ENCODE peak calls at places on chromosomes 13 and 19, in nine cellular contexts. K is fibroblast of lung, S is brain microvascular endothelial cell, L is spleen, X is GM23338, P is colonic mucosa, A is hepatocyte, Z is vagina, C is Panc1. D is an unnamed sample. For H3K27me3, the result is how much of the 10 kb centered on the place peaks cover.

GRCh38 chr19:43519436-43520088 is 7.4 kb downstream of the ETHE1 start:
- DNase-seq in K (peak), L (peak), A (peak), X (peak), S (peak), P (peak), Z (no peak), C (peak), D (no peak)

GRCh38 chr13:35649162-35649561 is 172.7 kb upstream of the MAB21L1 start:
- DNase-seq in S (no peak), C (no peak), K (peak), Z (no peak), X (no peak), L (no peak), A (no peak), P (no peak), D (no peak)

GRCh38 chr13:34627905-34628682 is 314.0 kb upstream of the NBEA start:
- DNase-seq in K (no peak), C (no peak), P (no peak), L (no peak), X (no peak), A (peak), Z (no peak), S (no peak), D (no peak)

GRCh38 chr13:78323848-78324247 is 279.5 kb downstream of the POU4F1 start:
- DNase-seq in Z (no peak), X (no peak), L (no peak), P (no peak), A (no peak), K (peak), S (no peak), C (no peak), D (no peak)

GRCh38 chr19:17026041-17026658 is 460 bp downstream of the CPAMD8 start:
- DNase-seq in L (no peak), X (peak), C (no peak), A (peak), K (no peak), P (no peak), Z (no peak), S (no peak), D (no peak)

GRCh38 chr13:29454931-29455481 is 140.5 kb downstream of the SLC7A1 start:
- DNase-seq in L (no peak), C (no peak), K (peak), A (no peak), X (peak), Z (no peak), S (no peak), P (no peak), D (peak)

GRCh38 chr19:19751846-19752245 is 18.9 kb upstream of the ZNF14 start:
- DNase-seq in A (no peak), L (no peak), Z (no peak), P (no peak), C (no peak), S (no peak), K (no peak), X (no peak), D (no peak)

GRCh38 chr19:42095814-42096230 is 19.9 kb downstream of the ZNF574 start:
- DNase-seq in K (no peak), C (no peak), S (no peak), X (peak), P (no peak), L (no peak), Z (no peak), A (no peak), D (peak)

GRCh38 chr13:26707122-26708006 is 53.2 kb downstream of the GPR12 start:
- DNase-seq in P (no peak), Z (no peak), C (no peak), A (peak), S (peak), K (peak), L (no peak), X (peak), D (no peak)

GRCh38 chr19:55111238-55111831 is 6.1 kb downstream of the PPP1R12C start:
- DNase-seq in A (no peak), P (no peak), Z (no peak), X (no peak), C (no peak), S (no peak), K (no peak), L (no peak), D (no peak)

GRCh38 chr13:42153371-42153770 is 104.9 kb downstream of the DGKH start:
- DNase-seq in A (no peak), X (no peak), S (no peak), P (no peak), C (no peak), Z (no peak), L (no peak), K (no peak), D (no peak)

GRCh38 chr13:49371943-49372636 is 71.8 kb downstream of the CAB39L start:
- DNase-seq in S (no peak), Z (no peak), C (no peak), X (no peak), A (no peak), P (no peak), K (no peak), L (no peak), D (no peak)

GRCh38 chr19:3392480-3392879 is 26.1 kb downstream of the NFIC start:
- DNase-seq in L (no peak), C (no peak), S (no peak), Z (no peak), K (no peak), P (no peak), A (no peak), X (no peak), D (no peak)

GRCh38 chr19:16205205-16206045 is 7.7 kb downstream of the AP1M1 start:
- DNase-seq in C (no peak), S (no peak), L (peak), Z (no peak), P (no peak), K (no peak), X (no peak), A (no peak), D (no peak)

GRCh38 chr19:53422551-53422950 is 9.2 kb upstream of the ZNF761 start:
- DNase-seq in Z (no peak), X (peak), S (no peak), K (no peak), C (no peak), L (no peak), P (no peak), A (no peak), D (no peak)

GRCh38 chr19:35168261-35168660 is 13.7 kb downstream of the FXYD5 start:
- DNase-seq in A (no peak), P (no peak), K (no peak), Z (peak), L (no peak), X (no peak), C (no peak), S (no peak), D (peak)

GRCh38 chr13:24271611-24272451 is 37.5 kb upstream of the C1QTNF9 start:
- DNase-seq in L (peak), X (no peak), S (peak), Z (no peak), K (peak), P (peak), C (no peak), A (peak), D (no peak)

GRCh38 chr19:3368441-3368795 is 2.0 kb downstream of the NFIC start:
- DNase-seq in Z (no peak), A (no peak), S (no peak), P (no peak), L (no peak), X (no peak), C (no peak), K (no peak), D (no peak)

GRCh38 chr13:71290963-71291937 is 575.8 kb downstream of the DACH1 start:
- DNase-seq in C (peak), K (peak), A (no peak), S (peak), P (no peak), L (no peak), Z (no peak), X (no peak), D (no peak)

DNA sequence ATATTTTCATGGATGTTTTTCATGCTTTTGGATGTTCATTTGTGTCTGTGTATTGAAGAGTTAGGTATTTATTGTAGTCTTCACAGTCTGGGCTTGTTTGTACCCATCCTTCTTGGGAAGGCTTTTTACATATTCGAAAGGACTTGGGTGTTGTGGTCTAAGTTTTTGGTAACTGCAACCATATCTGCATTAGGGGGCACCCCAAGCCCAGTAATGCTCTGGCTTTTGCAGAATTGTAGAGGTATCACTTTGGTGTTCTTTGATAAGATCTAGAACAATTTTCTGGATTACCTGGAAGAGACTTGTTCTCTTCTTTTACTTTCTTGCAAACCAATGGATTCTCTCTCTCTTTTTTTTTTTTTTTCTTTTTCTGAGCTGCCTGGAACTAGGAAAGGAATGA is 581.3 kb downstream of the DACH1 start:
- DNase-seq in X (peak), L (no peak), C (no peak), A (no peak), S (no peak), K (no peak), P (no peak), Z (no peak), D (no peak)
- TF ChIP-seq CTCF in X (peak), L (peak), C (no peak), A (peak), S (peak), K (peak), P (no peak), Z (no peak), D (no peak)

DNA sequence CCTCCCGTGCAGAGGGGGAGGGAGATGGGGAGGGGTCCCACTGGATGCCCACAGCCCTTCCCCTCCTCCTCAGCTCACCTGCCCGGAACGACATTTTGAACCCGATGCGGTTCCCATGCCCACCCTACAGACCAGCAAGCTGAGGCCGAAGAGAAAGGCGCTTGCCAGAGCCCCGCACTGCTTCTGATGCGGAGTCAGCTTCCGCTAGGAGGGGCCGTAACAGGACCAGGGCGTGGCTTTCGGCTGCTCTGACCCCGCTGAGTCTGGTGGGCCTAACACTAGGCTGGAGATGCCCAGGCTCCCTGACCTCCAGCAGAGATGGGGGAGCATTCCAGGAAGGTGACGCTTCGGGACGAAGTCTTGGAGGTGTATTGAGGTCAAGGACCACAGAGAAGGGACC is 6.7 kb downstream of the ONECUT3 start:
- DNase-seq in L (no peak), X (no peak), Z (no peak), P (no peak), S (no peak), K (no peak), C (no peak), A (no peak), D (no peak)
- H3K27me3 ChIP-seq in L (half or more), X (half or more), Z (under half), P (half or more), S (half or more), K (half or more), C (under half), A (half or more), D (half or more)

GRCh38 chr13:114146629-114147028 is 14.2 kb upstream of the RASA3 start:
- DNase-seq in A (no peak), P (no peak), K (no peak), S (no peak), L (no peak), C (no peak), X (peak), Z (no peak), D (peak)
- TF ChIP-seq CTCF in A (peak), P (no peak), K (peak), S (peak), L (no peak), C (peak), X (no peak), Z (no peak), D (no peak)

DNA sequence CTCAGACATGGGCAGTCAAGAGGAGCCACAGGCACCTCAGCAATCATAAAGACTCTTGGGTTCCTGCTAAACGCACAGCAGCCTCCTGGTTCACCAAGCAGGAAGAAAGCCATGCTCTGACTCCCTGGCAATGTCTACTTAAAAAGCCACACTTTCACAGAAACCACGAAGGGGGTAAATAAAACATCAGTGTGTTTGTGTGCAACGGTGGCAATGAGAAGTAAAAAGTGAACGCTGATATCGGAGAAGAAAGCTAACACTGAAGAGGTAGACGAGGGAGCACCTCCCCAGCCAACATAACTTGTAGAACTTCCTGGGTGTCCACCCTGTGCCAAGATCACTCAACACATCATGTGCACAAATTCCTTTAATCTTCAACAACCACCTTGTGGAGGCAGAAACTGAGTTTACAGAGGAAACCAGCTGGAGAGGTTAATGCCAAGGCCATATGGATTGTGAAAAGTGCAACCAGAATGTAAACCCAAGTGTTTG is 30.2 kb downstream of the HSPH1 start:
- DNase-seq in X (no peak), S (no peak), Z (no peak), C (no peak), K (no peak), A (no peak), L (no peak), P (no peak), D (no peak)
- H3K27me3 ChIP-seq in X (under half), S (under half), Z (under half), C (under half), K (under half), A (under half), L (under half), P (under half), D (under half)

GRCh38 chr13:79912403-79912802 is 428.5 kb downstream of the SPRY2 start:
- DNase-seq in K (no peak), P (no peak), L (no peak), C (no peak), X (no peak), A (no peak), Z (no peak), S (no peak), D (no peak)
- TF ChIP-seq CTCF in K (no peak), P (no peak), L (no peak), C (no peak), X (no peak), A (no peak), Z (no peak), S (no peak), D (no peak)

DNA sequence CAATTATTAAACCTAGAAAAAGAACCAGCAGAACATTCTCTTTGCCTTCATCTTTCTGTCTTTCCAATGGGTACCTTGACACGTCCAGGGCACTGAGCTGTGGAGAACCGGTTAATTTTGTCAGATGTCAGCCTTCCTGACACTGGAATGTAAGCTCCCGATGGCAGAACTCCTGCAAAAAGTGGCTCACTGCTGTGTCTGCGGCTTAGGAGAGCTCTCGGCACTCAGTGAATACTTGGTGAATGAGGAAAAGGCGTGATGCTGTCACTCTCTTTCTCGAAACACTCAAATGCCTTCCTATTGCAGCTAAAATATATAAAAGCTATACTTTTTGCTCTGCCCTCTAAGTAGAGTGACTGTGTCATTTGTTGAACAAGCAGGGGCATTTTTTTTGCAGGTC is 17.6 kb downstream of the CEBPA start:
- DNase-seq in C (no peak), L (no peak), K (no peak), S (no peak), A (no peak), X (no peak), P (no peak), Z (no peak), D (no peak)
- H3K27me3 ChIP-seq in C (under half), L (under half), K (under half), S (under half), A (under half), X (under half), P (under half), Z (under half), D (under half)

DNA sequence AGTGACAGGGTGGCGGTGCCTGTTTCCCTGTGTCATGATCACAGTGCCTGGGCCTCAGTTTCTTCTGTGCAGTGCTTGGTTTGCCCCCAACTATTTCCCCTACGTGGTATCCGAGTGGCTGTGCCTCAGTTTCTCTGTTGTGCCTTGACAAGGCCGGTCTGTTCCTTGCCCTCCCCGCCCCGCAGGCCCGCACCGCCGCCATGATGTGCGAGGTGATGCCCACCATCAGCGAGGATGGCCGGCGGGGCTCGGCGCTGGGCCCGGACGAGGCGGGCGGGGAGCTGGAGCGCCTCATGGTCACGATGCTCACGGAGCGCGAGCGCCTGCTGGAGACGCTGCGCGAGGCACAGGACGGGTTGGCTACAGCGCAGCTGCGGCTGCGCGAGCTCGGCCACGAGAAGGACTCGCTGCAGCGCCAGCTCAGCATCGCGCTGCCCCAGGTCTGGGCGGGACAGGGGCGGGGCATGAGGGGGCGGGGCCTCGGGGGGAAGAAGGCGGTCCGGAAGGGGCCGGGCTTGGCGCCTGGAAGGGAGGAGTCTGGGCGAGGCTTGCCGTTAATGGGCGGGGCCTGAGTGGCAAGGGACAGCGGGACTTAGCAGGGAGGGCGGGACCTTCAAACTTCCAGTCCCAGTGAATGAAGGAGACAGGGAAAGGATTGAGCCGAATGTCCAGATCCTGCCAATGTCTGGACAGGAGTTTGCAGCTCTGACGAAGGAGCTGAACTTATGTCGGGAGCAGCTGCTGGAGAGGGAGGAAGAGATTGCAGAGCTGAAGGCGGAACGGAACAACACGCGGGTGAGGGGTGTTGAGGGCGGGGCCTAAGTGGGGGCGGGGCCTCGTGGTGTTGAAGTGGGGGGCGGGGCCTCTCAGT is 8.6 kb downstream of the PPFIA3 start:
- DNase-seq in C (no peak), A (peak), K (peak), Z (peak), S (peak), X (peak), P (peak), L (peak), D (peak)
- TF ChIP-seq CTCF in C (no peak), A (no peak), K (peak), Z (no peak), S (no peak), X (no peak), P (peak), L (peak), D (peak)

DNA sequence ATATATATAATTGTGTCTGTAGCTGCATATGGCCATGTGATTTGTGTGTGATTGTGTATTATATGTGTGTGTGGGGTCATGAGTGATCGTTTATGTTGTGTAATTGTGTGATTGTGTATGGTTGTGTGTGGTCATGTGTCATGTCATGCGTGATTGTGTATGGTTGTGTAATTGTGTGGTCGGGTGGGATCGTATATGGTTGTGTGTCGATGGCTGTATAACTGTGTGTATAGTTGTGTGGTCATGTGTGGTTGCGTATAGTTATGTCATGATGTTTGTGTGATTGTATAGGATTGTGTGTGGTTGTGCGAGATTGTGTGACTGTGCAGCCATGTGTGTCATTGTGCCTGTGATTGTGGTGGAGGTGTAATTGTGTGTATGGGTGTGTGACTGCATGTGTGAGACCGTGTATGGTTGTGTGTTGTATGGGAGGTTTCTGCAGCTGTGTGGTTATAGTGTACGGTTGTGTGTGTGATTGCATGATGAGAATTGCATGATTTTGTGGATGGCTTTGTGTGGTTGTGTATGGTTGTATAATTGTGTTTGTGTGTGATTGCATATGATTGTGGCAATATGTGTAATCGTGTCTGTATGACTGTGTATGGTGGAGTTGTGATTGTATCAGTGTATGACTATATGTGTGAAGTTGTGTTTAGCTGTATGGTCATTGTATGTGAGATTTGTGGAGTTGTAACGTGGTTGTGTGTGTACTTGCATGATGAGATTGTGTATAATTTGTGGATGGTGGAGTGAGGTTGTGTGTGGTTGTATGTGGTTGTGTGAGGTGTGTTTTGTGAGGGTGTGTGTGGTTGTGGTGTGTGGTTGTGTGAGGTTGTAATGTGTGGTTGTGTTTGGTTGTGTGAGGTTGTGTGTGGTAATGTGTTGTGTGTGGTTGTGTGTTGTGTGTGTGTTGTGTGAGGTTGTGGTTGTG is 2.2 kb downstream of the TMPRSS9 start:
- DNase-seq in C (no peak), L (no peak), X (no peak), S (no peak), Z (no peak), P (no peak), A (no peak), K (no peak), D (no peak)
- H3K27me3 ChIP-seq in C (under half), L (under half), X (under half), S (under half), Z (under half), P (under half), A (under half), K (under half), D (under half)

D was measured in RWPE2.